ENCODE peak calls at places on chromosomes 5 and 9, in five cellular contexts. M, Q, J, N and I are unnamed samples.

GRCh38 chr5:102629827-102630605 is 125.1 kb upstream of the PAM start:
- DNase-seq in M (no peak), Q (no peak), J (no peak), N (no peak), I (no peak)

GRCh38 chr9:95731876-95732275 is 143.6 kb upstream of the ERCC6L2 start:
- DNase-seq in M (no peak), Q (no peak), J (no peak), N (no peak), I (no peak)

GRCh38 chr9:68509689-68510088 is 31.0 kb downstream of the TMEM252 start:
- DNase-seq in M (no peak), Q (peak; percentile 81), J (no peak), N (no peak), I (no peak)

GRCh38 chr5:15791859-15792258 is 291.9 kb downstream of the FBXL7 start:
- DNase-seq in M (no peak), Q (no peak), J (no peak), N (no peak), I (no peak)

GRCh38 chr5:58933891-58934628 is 351.2 kb downstream of the RAB3C start:
- DNase-seq in M (no peak), Q (no peak), J (no peak), N (no peak), I (no peak)

GRCh38 chr9:22452415-22453010 is 5.9 kb downstream of the DMRTA1 start:
- DNase-seq in M (no peak), Q (peak; percentile 72), J (no peak), N (no peak), I (no peak)

GRCh38 chr9:98502976-98503325 is 205.8 kb downstream of the GABBR2 start:
- DNase-seq in M (no peak), Q (peak; percentile 82), J (peak; percentile 5), N (no peak), I (peak; percentile 52)

GRCh38 chr5:38250752-38251448 is 7.5 kb upstream of the EGFLAM start:
- DNase-seq in M (no peak), Q (no peak), J (no peak), N (no peak), I (no peak)

GRCh38 chr5:172667786-172668735 is 27.0 kb downstream of the NEURL1B start:
- DNase-seq in M (no peak), Q (no peak), J (no peak), N (no peak), I (no peak)

GRCh38 chr9:110148868-110149267 is 59.1 kb downstream of the C9orf152 start:
- DNase-seq in M (no peak), Q (no peak), J (no peak), N (no peak), I (no peak)

GRCh38 chr5:31225118-31225517 is 31.6 kb downstream of the CDH6 start:
- DNase-seq in M (no peak), Q (no peak), J (no peak), N (no peak), I (no peak)

GRCh38 chr5:167244583-167244982 is 1046.9 kb upstream of the WWC1 start:
- DNase-seq in M (no peak), Q (peak; percentile 73), J (no peak), N (no peak), I (peak; percentile 56)